ENCODE peak calls at places on chromosomes 3 and 15, in five cellular contexts. O is ecto neural progenitor cell; U is activated CD4-positive, alpha-beta memory T cell treated with anti-CD3 and anti-CD28 coated beads, Interleukin-2, amount 10 ng/mL, durations not matched to agents 7 days and 5 days; N is T-cell; T is endothelial cell. E is an unnamed sample.

GRCh38 chr15:65189102-65189740 is 4.1 kb upstream of the CLPX start:
- DNase-seq in U (peak), O (no peak), N (no peak), T (peak), E (peak)

GRCh38 chr3:141521781-141522180 is 35.0 kb downstream of the RASA2 start:
- DNase-seq in U (no peak), O (no peak), N (no peak), T (no peak), E (no peak)

GRCh38 chr3:115363071-115363470 is 216.0 kb upstream of the ZBTB20 start:
- DNase-seq in O (no peak), N (no peak), T (no peak), U (no peak), E (no peak)

GRCh38 chr15:37877851-37878577 is 56.4 kb upstream of the TMCO5A start:
- DNase-seq in T (no peak), U (no peak), N (no peak), O (no peak), E (peak)

GRCh38 chr3:78163379-78163778 is 1123.5 kb downstream of the ROBO2 start:
- DNase-seq in U (no peak), O (no peak), T (no peak), N (no peak), E (no peak)

GRCh38 chr3:147934316-147935188 is 525.4 kb downstream of the ZIC1 start:
- DNase-seq in N (no peak), T (no peak), U (no peak), O (no peak), E (no peak)

GRCh38 chr3:115551091-115551490 is 72.2 kb upstream of the GAP43 start:
- DNase-seq in T (no peak), O (no peak), N (no peak), U (no peak), E (no peak)

GRCh38 chr3:152556731-152557254 is 278.1 kb upstream of the P2RY1 start:
- DNase-seq in U (no peak), T (no peak), N (no peak), O (no peak), E (peak)

GRCh38 chr3:171354049-171354705 is 106.0 kb downstream of the TNIK start:
- DNase-seq in O (no peak), T (no peak), U (no peak), N (no peak), E (no peak)

GRCh38 chr15:20351448-20351961 is 190.1 kb downstream of the GOLGA6L6 start:
- DNase-seq in U (peak), N (no peak), O (peak), T (no peak), E (no peak)

GRCh38 chr15:45522179-45522930 is at the start of gene SLC30A4:
- DNase-seq in U (peak), N (peak), T (peak), O (peak), E (peak)

GRCh38 chr3:171606151-171606751 is 146.0 kb upstream of the TNIK start:
- DNase-seq in O (no peak), T (no peak), U (no peak), N (no peak), E (no peak)

GRCh38 chr3:7432610-7433009 is 571.7 kb downstream of the GRM7 start:
- DNase-seq in U (no peak), O (no peak), T (no peak), N (no peak), E (no peak)

GRCh38 chr3:190094201-190094718 is 26.4 kb downstream of the P3H2 start:
- DNase-seq in U (no peak), T (no peak), O (no peak), N (no peak), E (no peak)

GRCh38 chr15:71114887-71115566 is at the start of gene THSD4:
- DNase-seq in T (peak), N (peak), O (peak), U (peak), E (no peak)

GRCh38 chr15:35705885-35706590 is 160.1 kb upstream of the DPH6 start:
- DNase-seq in O (no peak), T (no peak), U (no peak), N (no peak), E (no peak)